ENCODE peak calls at places on chromosomes 2 and 18, in five cellular contexts. One of them, this sample, is unnamed.

GRCh38 chr2:196914867-196915465 is 11.5 kb downstream of the PGAP1 start:
- DNase-seq in RWPE1: no peak
- DNase-seq in NCI-H345: no peak
- DNase-seq in iPS DF 6.9: no peak
- DNase-seq in cardiac muscle cell: no peak
- DNase-seq in this sample: no peak

GRCh38 chr2:52387937-52388590 is 1356.1 kb upstream of the NRXN1 start:
- DNase-seq in cardiac muscle cell: no peak
- DNase-seq in iPS DF 6.9: no peak
- DNase-seq in NCI-H345: no peak
- DNase-seq in RWPE1: no peak
- DNase-seq in this sample: no peak

GRCh38 chr2:21070322-21071257 is 26.7 kb upstream of the APOB start:
- DNase-seq in cardiac muscle cell: no peak
- DNase-seq in iPS DF 6.9: no peak
- DNase-seq in NCI-H345: no peak
- DNase-seq in RWPE1: no peak
- DNase-seq in this sample: peak; percentile 64

GRCh38 chr18:58541137-58541788 is 87.6 kb downstream of the ALPK2 start:
- DNase-seq in RWPE1: no peak
- DNase-seq in iPS DF 6.9: peak; percentile 61
- DNase-seq in cardiac muscle cell: peak; percentile 15
- DNase-seq in NCI-H345: no peak
- DNase-seq in this sample: no peak

GRCh38 chr2:48268671-48269070 is 261.3 kb upstream of the STON1 start:
- DNase-seq in iPS DF 6.9: no peak
- DNase-seq in NCI-H345: no peak
- DNase-seq in RWPE1: no peak
- DNase-seq in cardiac muscle cell: no peak
- DNase-seq in this sample: no peak

GRCh38 chr2:234852035-234852434 is 99.8 kb upstream of the SH3BP4 start:
- DNase-seq in iPS DF 6.9: no peak
- DNase-seq in NCI-H345: no peak
- DNase-seq in RWPE1: no peak
- DNase-seq in cardiac muscle cell: no peak
- DNase-seq in this sample: no peak

GRCh38 chr2:54206596-54206995 is 49.4 kb downstream of the TSPYL6 start:
- DNase-seq in cardiac muscle cell: peak; percentile 76
- DNase-seq in NCI-H345: peak; percentile 10
- DNase-seq in RWPE1: peak; percentile 8
- DNase-seq in iPS DF 6.9: no peak
- DNase-seq in this sample: no peak

GRCh38 chr2:181389524-181389923 is 67.7 kb upstream of the ITGA4 start:
- DNase-seq in iPS DF 6.9: no peak
- DNase-seq in RWPE1: no peak
- DNase-seq in cardiac muscle cell: no peak
- DNase-seq in NCI-H345: no peak
- DNase-seq in this sample: no peak

GRCh38 chr2:189142893-189143759 is 36.4 kb downstream of the COL5A2 start:
- DNase-seq in NCI-H345: no peak
- DNase-seq in RWPE1: peak; percentile 45
- DNase-seq in cardiac muscle cell: no peak
- DNase-seq in iPS DF 6.9: peak; percentile 45
- DNase-seq in this sample: no peak

GRCh38 chr18:37107748-37108522 is 279.0 kb downstream of the KIAA1328 start:
- DNase-seq in NCI-H345: peak; percentile 63
- DNase-seq in RWPE1: no peak
- DNase-seq in iPS DF 6.9: no peak
- DNase-seq in cardiac muscle cell: no peak
- DNase-seq in this sample: no peak

GRCh38 chr2:61456070-61456745 is 14.7 kb downstream of the USP34 start:
- DNase-seq in RWPE1: no peak
- DNase-seq in NCI-H345: no peak
- DNase-seq in cardiac muscle cell: no peak
- DNase-seq in iPS DF 6.9: no peak
- DNase-seq in this sample: no peak

GRCh38 chr2:72949045-72949444 is 31.7 kb downstream of the EMX1 start:
- DNase-seq in iPS DF 6.9: no peak
- DNase-seq in cardiac muscle cell: no peak
- DNase-seq in NCI-H345: no peak
- DNase-seq in RWPE1: peak; percentile 22
- DNase-seq in this sample: no peak

GRCh38 chr2:202102425-202103005 is 29.5 kb downstream of the KIAA2012 start:
- DNase-seq in RWPE1: no peak
- DNase-seq in iPS DF 6.9: no peak
- DNase-seq in NCI-H345: peak; percentile 59
- DNase-seq in cardiac muscle cell: no peak
- DNase-seq in this sample: no peak

GRCh38 chr2:233473386-233473791 is 93.2 kb downstream of the USP40 start:
- DNase-seq in iPS DF 6.9: no peak
- DNase-seq in RWPE1: no peak
- DNase-seq in cardiac muscle cell: no peak
- DNase-seq in NCI-H345: no peak
- DNase-seq in this sample: no peak

GRCh38 chr18:44599409-44599808 is 81.3 kb upstream of the SETBP1 start:
- DNase-seq in NCI-H345: no peak
- DNase-seq in RWPE1: no peak
- DNase-seq in cardiac muscle cell: peak; percentile 55
- DNase-seq in iPS DF 6.9: no peak
- DNase-seq in this sample: no peak

This sample was measured in right lobe of liver.